ENCODE peak calls at places on chromosome 4, in five cellular contexts. G is progenitor cell of endocrine pancreas, J is PC-3, T is fibroblast of the aortic adventitia, E is cardiac fibroblast. F is an unnamed sample.

GRCh38 chr4:2867758-2868491 is 24.3 kb downstream of the ADD1 start:
- DNase-seq in T (peak; percentile 75), J (no peak), G (no peak), E (peak; percentile 40), F (no peak)

GRCh38 chr4:67929447-67929846 is 33.8 kb downstream of the TMPRSS11A start:
- DNase-seq in T (peak; percentile 33), E (peak; percentile 43), G (no peak), J (peak; percentile 94), F (peak; percentile 83)

GRCh38 chr4:121950680-121951569 is 935 bp downstream of the TRPC3 start:
- DNase-seq in E (peak; percentile 6), J (no peak), T (no peak), G (peak; percentile 9), F (no peak)

GRCh38 chr4:37641886-37642849 is 44.0 kb downstream of the RELL1 start:
- DNase-seq in T (no peak), J (no peak), G (no peak), E (no peak), F (no peak)

GRCh38 chr4:87053802-87054767 is 119.3 kb downstream of the AFF1 start:
- DNase-seq in E (no peak), T (no peak), J (no peak), G (no peak), F (no peak)

GRCh38 chr4:56742080-56742871 is 61.2 kb upstream of the HOPX start:
- DNase-seq in T (peak; percentile 14), J (peak; percentile 66), E (peak; percentile 49), G (no peak), F (peak; percentile 38)

GRCh38 chr4:6469144-6469543 is 3.3 kb downstream of the PPP2R2C start:
- DNase-seq in T (no peak), E (no peak), G (peak; percentile 6), J (no peak), F (no peak)

GRCh38 chr4:29467044-29467717 is 1253.0 kb upstream of the PCDH7 start:
- DNase-seq in T (no peak), G (no peak), J (peak; percentile 34), E (no peak), F (no peak)

GRCh38 chr4:99324361-99324760 is 3.2 kb upstream of the ADH1B start:
- DNase-seq in J (no peak), T (peak; percentile 45), G (no peak), E (peak; percentile 10), F (peak; percentile 41)

GRCh38 chr4:156795727-156796126 is 175.9 kb downstream of the PDGFC start:
- DNase-seq in T (no peak), J (no peak), E (no peak), G (no peak), F (no peak)

GRCh38 chr4:113955411-113955810 is 24.0 kb downstream of the ARSJ start:
- DNase-seq in J (peak; percentile 58), T (no peak), E (no peak), G (no peak), F (no peak)

GRCh38 chr4:8594097-8595038 is 1.8 kb downstream of the CPZ start:
- DNase-seq in J (peak; percentile 81), E (peak; percentile 84), T (peak; percentile 82), G (peak; percentile 41), F (peak; percentile 76)

GRCh38 chr4:185227131-185227551 is 17.7 kb downstream of the SNX25 start:
- DNase-seq in T (no peak), J (no peak), E (peak; percentile 21), G (no peak), F (no peak)

GRCh38 chr4:180057198-180057821 is 2185.9 kb upstream of the TENM3 start:
- DNase-seq in G (peak; percentile 13), E (peak; percentile 5), J (no peak), T (no peak), F (no peak)

GRCh38 chr4:26151615-26152014 is 169.2 kb upstream of the RBPJ start:
- DNase-seq in T (peak; percentile 86), J (peak; percentile 39), G (no peak), E (peak; percentile 32), F (peak; percentile 74)

GRCh38 chr4:175273995-175274753 is 356.0 kb downstream of the ADAM29 start:
- DNase-seq in G (no peak), J (peak; percentile 35), T (peak; percentile 53), E (peak; percentile 11), F (peak; percentile 63)

GRCh38 chr4:18691431-18692200 is 670.1 kb upstream of the LCORL start:
- DNase-seq in G (no peak), T (no peak), J (no peak), E (no peak), F (no peak)

GRCh38 chr4:7861440-7861881 is 78.2 kb downstream of the AFAP1 start:
- DNase-seq in G (no peak), E (peak; percentile 97), J (peak; percentile 90), T (peak; percentile 99), F (peak; percentile 93)

GRCh38 chr4:38533024-38533556 is 130.9 kb upstream of the KLF3 start:
- DNase-seq in T (no peak), E (no peak), G (no peak), J (no peak), F (no peak)

GRCh38 chr4:8269535-8270417 is at the start of gene HTRA3:
- DNase-seq in G (peak; percentile 32), J (peak; percentile 33), T (peak; percentile 33), E (no peak), F (no peak)

GRCh38 chr4:154349829-154350228 is 141.8 kb downstream of the DCHS2 start:
- DNase-seq in G (no peak), T (peak; percentile 7), E (peak; percentile 16), J (peak; percentile 35), F (no peak)

GRCh38 chr4:38150021-38150671 is 189.9 kb downstream of the PTTG2 start:
- DNase-seq in E (no peak), J (no peak), G (no peak), T (peak; percentile 98), F (peak; percentile 86)

GRCh38 chr4:113008726-113009125 is 40.7 kb upstream of the ANK2 start:
- DNase-seq in J (no peak), T (no peak), E (no peak), G (no peak), F (no peak)